ENCODE peak calls at places on chromosomes 12 and 14, in seven cellular contexts. One of them, this sample, is unnamed.

GRCh38 chr12:124543052-124543590 is 24.3 kb downstream of the NCOR2 start:
- DNase-seq in ascending aorta: no peak
- DNase-seq in heart left ventricle: no peak
- DNase-seq in colonic mucosa: no peak
- DNase-seq in ovary: peak
- DNase-seq in IMR-90: no peak
- DNase-seq in gastrocnemius medialis: no peak
- DNase-seq in this sample: no peak

GRCh38 chr12:56684745-56685369 is 3.2 kb downstream of the PTGES3 start:
- DNase-seq in ascending aorta: peak
- DNase-seq in heart left ventricle: no peak
- DNase-seq in ovary: no peak
- DNase-seq in gastrocnemius medialis: no peak
- DNase-seq in colonic mucosa: no peak
- DNase-seq in IMR-90: no peak
- DNase-seq in this sample: no peak

GRCh38 chr14:38828183-38828877 is 274.7 kb downstream of the SEC23A start:
- DNase-seq in heart left ventricle: no peak
- DNase-seq in colonic mucosa: no peak
- DNase-seq in gastrocnemius medialis: no peak
- DNase-seq in ovary: no peak
- DNase-seq in IMR-90: no peak
- DNase-seq in ascending aorta: no peak
- DNase-seq in this sample: no peak

GRCh38 chr12:50050119-50050385 is 7.3 kb upstream of the ASIC1 start:
- DNase-seq in ovary: no peak
- DNase-seq in ascending aorta: no peak
- DNase-seq in IMR-90: no peak
- DNase-seq in gastrocnemius medialis: no peak
- DNase-seq in colonic mucosa: no peak
- DNase-seq in heart left ventricle: no peak
- DNase-seq in this sample: no peak

GRCh38 chr12:125878483-125878882 is 813.2 kb downstream of the AACS start:
- DNase-seq in IMR-90: no peak
- DNase-seq in gastrocnemius medialis: no peak
- DNase-seq in heart left ventricle: no peak
- DNase-seq in colonic mucosa: no peak
- DNase-seq in ascending aorta: no peak
- DNase-seq in ovary: no peak
- DNase-seq in this sample: no peak

GRCh38 chr12:52949413-52950331 is 754 bp downstream of the KRT18 start:
- DNase-seq in gastrocnemius medialis: no peak
- DNase-seq in IMR-90: peak
- DNase-seq in colonic mucosa: peak
- DNase-seq in ascending aorta: no peak
- DNase-seq in ovary: no peak
- DNase-seq in heart left ventricle: no peak
- DNase-seq in this sample: no peak

GRCh38 chr12:11797317-11797913 is 147.9 kb downstream of the ETV6 start:
- DNase-seq in gastrocnemius medialis: peak
- DNase-seq in ascending aorta: peak
- DNase-seq in ovary: no peak
- DNase-seq in heart left ventricle: no peak
- DNase-seq in colonic mucosa: no peak
- DNase-seq in IMR-90: peak
- DNase-seq in this sample: no peak

GRCh38 chr12:58539295-58539694 is 381.0 kb downstream of the LRIG3 start:
- DNase-seq in gastrocnemius medialis: no peak
- DNase-seq in heart left ventricle: no peak
- DNase-seq in colonic mucosa: no peak
- DNase-seq in IMR-90: no peak
- DNase-seq in ascending aorta: no peak
- DNase-seq in ovary: no peak
- DNase-seq in this sample: no peak

GRCh38 chr14:65403231-65403630 is 9.3 kb upstream of the FUT8 start:
- DNase-seq in ovary: no peak
- DNase-seq in IMR-90: no peak
- DNase-seq in colonic mucosa: no peak
- DNase-seq in gastrocnemius medialis: no peak
- DNase-seq in ascending aorta: no peak
- DNase-seq in heart left ventricle: no peak
- DNase-seq in this sample: no peak

GRCh38 chr12:60980558-60980957 is 1279.6 kb upstream of the USP15 start:
- DNase-seq in IMR-90: no peak
- DNase-seq in ovary: no peak
- DNase-seq in gastrocnemius medialis: no peak
- DNase-seq in ascending aorta: no peak
- DNase-seq in heart left ventricle: no peak
- DNase-seq in colonic mucosa: no peak
- DNase-seq in this sample: no peak

GRCh38 chr14:102539544-102540309 is 30.2 kb upstream of the ANKRD9 start:
- DNase-seq in ascending aorta: no peak
- DNase-seq in heart left ventricle: peak
- DNase-seq in IMR-90: peak
- DNase-seq in colonic mucosa: no peak
- DNase-seq in gastrocnemius medialis: no peak
- DNase-seq in ovary: peak
- DNase-seq in this sample: peak

GRCh38 chr12:14111230-14111865 is 129.9 kb upstream of the GRIN2B start:
- DNase-seq in ascending aorta: no peak
- DNase-seq in ovary: no peak
- DNase-seq in heart left ventricle: no peak
- DNase-seq in colonic mucosa: no peak
- DNase-seq in IMR-90: no peak
- DNase-seq in gastrocnemius medialis: no peak
- DNase-seq in this sample: no peak

GRCh38 chr14:37051153-37051552 is 121.3 kb downstream of the SLC25A21 start:
- DNase-seq in gastrocnemius medialis: no peak
- DNase-seq in heart left ventricle: no peak
- DNase-seq in colonic mucosa: no peak
- DNase-seq in ovary: no peak
- DNase-seq in IMR-90: no peak
- DNase-seq in ascending aorta: no peak
- DNase-seq in this sample: no peak

GRCh38 chr12:131047789-131048610 is 94.3 kb downstream of the ADGRD1 start:
- DNase-seq in gastrocnemius medialis: no peak
- DNase-seq in ascending aorta: no peak
- DNase-seq in colonic mucosa: no peak
- DNase-seq in heart left ventricle: peak
- DNase-seq in IMR-90: no peak
- DNase-seq in ovary: no peak
- DNase-seq in this sample: peak

GRCh38 chr12:97194551-97194950 is 268.1 kb upstream of the RMST start:
- DNase-seq in gastrocnemius medialis: no peak
- DNase-seq in colonic mucosa: no peak
- DNase-seq in ovary: no peak
- DNase-seq in IMR-90: no peak
- DNase-seq in heart left ventricle: no peak
- DNase-seq in ascending aorta: no peak
- DNase-seq in this sample: no peak

GRCh38 chr12:51205350-51205749 is 12.5 kb downstream of the POU6F1 start:
- DNase-seq in ovary: no peak
- DNase-seq in ascending aorta: no peak
- DNase-seq in IMR-90: no peak
- DNase-seq in gastrocnemius medialis: no peak
- DNase-seq in heart left ventricle: no peak
- DNase-seq in colonic mucosa: no peak
- DNase-seq in this sample: no peak

DNA sequence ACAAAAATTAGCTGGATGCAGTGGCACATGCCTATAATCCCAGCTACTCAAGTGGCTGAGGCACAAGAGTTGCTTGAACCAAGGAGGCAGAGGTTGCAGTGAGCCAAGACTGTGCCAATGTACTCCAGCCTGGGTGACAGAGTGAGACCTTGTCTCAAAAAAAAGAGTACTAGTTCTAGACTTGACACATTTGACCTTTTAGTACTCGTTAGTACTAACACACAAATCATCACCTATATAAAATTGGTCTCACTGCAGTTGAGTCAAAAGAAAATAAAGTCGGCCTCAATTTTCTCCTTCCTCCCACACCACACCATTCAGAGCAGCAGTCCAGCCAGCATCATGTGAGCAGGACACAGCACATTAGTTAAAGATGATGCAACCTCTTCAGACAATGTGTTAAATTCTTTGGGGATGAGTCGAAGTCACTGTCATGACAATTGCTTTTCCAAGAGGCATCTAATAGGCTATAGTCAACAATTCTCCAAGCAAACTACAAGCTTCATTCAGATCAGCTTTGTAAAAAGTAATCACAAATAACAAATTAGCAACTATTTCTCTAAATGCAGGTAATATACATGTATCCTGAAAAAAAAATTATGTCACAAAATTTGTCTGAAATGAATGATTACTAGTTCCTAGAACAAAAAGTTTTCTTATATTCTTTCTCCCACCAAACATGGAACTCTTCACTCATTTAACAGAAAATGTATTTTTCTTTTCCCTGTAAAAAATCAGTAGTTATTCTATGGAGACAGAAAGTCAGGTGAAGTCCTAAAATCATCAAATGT is 55.6 kb downstream of the CLIP1 start:
- DNase-seq in heart left ventricle: no peak
- DNase-seq in ascending aorta: no peak
- DNase-seq in IMR-90: peak
- DNase-seq in colonic mucosa: no peak
- DNase-seq in gastrocnemius medialis: peak
- DNase-seq in ovary: no peak
- DNase-seq in this sample: peak
- H3K27ac ChIP-seq in heart left ventricle: no peak
- H3K27ac ChIP-seq in ascending aorta: peak
- H3K27ac ChIP-seq in IMR-90: peak
- H3K27ac ChIP-seq in colonic mucosa: peak
- H3K27ac ChIP-seq in gastrocnemius medialis: peak
- H3K27ac ChIP-seq in ovary: no peak
- H3K27ac ChIP-seq in this sample: peak

GRCh38 chr14:24274101-24274543 is 2.7 kb upstream of the RABGGTA start:
- DNase-seq in colonic mucosa: no peak
- DNase-seq in gastrocnemius medialis: no peak
- DNase-seq in ovary: no peak
- DNase-seq in ascending aorta: no peak
- DNase-seq in IMR-90: peak
- DNase-seq in heart left ventricle: no peak
- DNase-seq in this sample: peak
- H3K4me3 ChIP-seq in colonic mucosa: no peak
- H3K4me3 ChIP-seq in gastrocnemius medialis: no peak
- H3K4me3 ChIP-seq in ovary: no peak
- H3K4me3 ChIP-seq in ascending aorta: no peak
- H3K4me3 ChIP-seq in IMR-90: no peak
- H3K4me3 ChIP-seq in heart left ventricle: no peak
- H3K4me3 ChIP-seq in this sample: no peak

DNA sequence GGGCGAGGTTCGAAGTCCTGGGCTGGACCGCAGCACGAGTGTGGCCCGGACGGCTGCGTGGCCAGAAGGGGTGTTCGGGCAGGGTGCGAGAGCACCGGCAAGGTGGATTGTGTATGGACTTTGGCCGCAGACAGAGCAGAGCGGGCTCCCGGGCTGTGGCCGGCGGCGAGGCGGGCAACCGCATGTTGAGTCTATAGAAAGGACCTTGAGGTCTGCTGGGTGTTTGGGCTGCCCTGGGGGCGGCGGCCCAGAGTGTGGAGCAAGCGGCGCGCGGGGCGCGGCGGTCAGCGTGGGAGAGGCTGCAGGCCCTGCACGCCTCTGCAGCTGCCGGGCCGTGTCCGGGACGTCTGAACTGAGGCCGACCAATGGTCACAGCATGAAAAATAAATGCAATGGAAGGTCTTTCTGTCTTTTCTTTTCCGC is 5.7 kb upstream of the HOXC9 start:
- DNase-seq in ovary: no peak
- DNase-seq in ascending aorta: no peak
- DNase-seq in IMR-90: no peak
- DNase-seq in colonic mucosa: no peak
- DNase-seq in gastrocnemius medialis: peak
- DNase-seq in heart left ventricle: no peak
- DNase-seq in this sample: no peak
- TF ChIP-seq CTCF in ovary: no peak
- TF ChIP-seq CTCF in ascending aorta: no peak
- TF ChIP-seq CTCF in IMR-90: no peak
- TF ChIP-seq CTCF in colonic mucosa: no peak
- TF ChIP-seq CTCF in gastrocnemius medialis: no peak
- TF ChIP-seq CTCF in heart left ventricle: no peak
- TF ChIP-seq CTCF in this sample: no peak

GRCh38 chr12:5921966-5922365 is 23.1 kb downstream of the ANO2 start:
- DNase-seq in IMR-90: no peak
- DNase-seq in ascending aorta: no peak
- DNase-seq in colonic mucosa: no peak
- DNase-seq in ovary: no peak
- DNase-seq in heart left ventricle: no peak
- DNase-seq in gastrocnemius medialis: no peak
- DNase-seq in this sample: no peak

GRCh38 chr12:5925646-5926045 is 19.4 kb downstream of the ANO2 start:
- DNase-seq in colonic mucosa: no peak
- DNase-seq in heart left ventricle: no peak
- DNase-seq in ascending aorta: no peak
- DNase-seq in gastrocnemius medialis: no peak
- DNase-seq in IMR-90: no peak
- DNase-seq in ovary: no peak
- DNase-seq in this sample: no peak

GRCh38 chr12:5923043-5923605 is 21.9 kb downstream of the ANO2 start:
- DNase-seq in gastrocnemius medialis: no peak
- DNase-seq in ascending aorta: no peak
- DNase-seq in ovary: no peak
- DNase-seq in colonic mucosa: no peak
- DNase-seq in heart left ventricle: no peak
- DNase-seq in IMR-90: no peak
- DNase-seq in this sample: no peak

GRCh38 chr12:5922500-5922899 is 22.6 kb downstream of the ANO2 start:
- DNase-seq in heart left ventricle: no peak
- DNase-seq in colonic mucosa: no peak
- DNase-seq in ascending aorta: no peak
- DNase-seq in gastrocnemius medialis: no peak
- DNase-seq in ovary: no peak
- DNase-seq in IMR-90: no peak
- DNase-seq in this sample: no peak

DNA sequence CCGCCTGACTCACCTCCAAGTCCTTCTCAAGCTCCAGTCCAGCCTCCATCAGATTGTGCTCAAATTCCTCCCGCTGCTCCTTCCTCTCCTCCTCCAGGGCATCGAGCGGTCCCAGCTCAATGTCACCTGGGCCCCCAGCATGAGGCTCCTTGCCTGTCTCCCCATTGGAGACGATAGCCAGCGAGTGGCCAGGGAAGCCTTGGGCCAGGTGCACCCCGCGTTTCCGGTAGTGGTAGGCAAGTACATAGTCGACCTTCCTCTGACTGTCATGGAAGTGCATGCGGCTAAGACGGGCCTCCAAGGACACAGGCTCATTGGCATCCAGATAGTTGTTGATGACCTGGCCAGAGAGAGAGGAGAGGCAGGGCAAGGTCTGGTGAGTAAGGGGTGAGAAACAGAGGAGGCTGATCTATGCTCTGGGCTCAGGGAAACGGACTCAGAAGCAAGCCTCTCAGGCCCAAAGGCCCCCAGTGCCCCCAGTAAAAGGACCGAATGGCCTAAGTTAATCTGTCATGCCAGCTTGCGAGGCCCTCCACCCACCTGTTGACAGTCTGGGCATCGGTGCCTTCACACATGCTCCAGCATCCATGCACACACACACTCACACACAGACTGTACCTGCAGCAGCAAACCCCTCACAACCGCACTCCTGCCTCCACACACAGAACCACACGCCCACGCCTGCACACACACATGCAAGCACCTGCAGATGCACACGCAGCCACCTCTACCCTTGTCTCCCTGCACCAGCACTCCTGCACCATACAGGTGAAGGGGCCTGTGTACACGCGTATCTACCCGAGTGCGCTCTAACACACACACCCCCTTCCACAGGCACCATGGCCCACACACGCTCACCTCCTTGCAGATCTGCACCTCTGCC is 23.8 kb downstream of the ANO2 start:
- DNase-seq in gastrocnemius medialis: no peak
- DNase-seq in ascending aorta: no peak
- DNase-seq in IMR-90: no peak
- DNase-seq in colonic mucosa: no peak
- DNase-seq in ovary: no peak
- DNase-seq in heart left ventricle: no peak
- DNase-seq in this sample: no peak
- H3K27ac ChIP-seq in gastrocnemius medialis: no peak
- H3K27ac ChIP-seq in ascending aorta: no peak
- H3K27ac ChIP-seq in IMR-90: no peak
- H3K27ac ChIP-seq in colonic mucosa: no peak
- H3K27ac ChIP-seq in ovary: no peak
- H3K27ac ChIP-seq in heart left ventricle: no peak
- H3K27ac ChIP-seq in this sample: no peak